ENCODE peak calls at places on chromosomes 3 and 15, in five cellular contexts. D is IMR-90, B is neuronal stem cell, N is trophoblast cell, V is mesenchymal stem cell. J is an unnamed sample.
A peak's percentile ranks its signal among the peaks of the same experiment; 100 is the strongest.

GRCh38 chr3:61594978-61595687 is 33.8 kb downstream of the PTPRG start:
- DNase-seq in N (no peak), V (peak; percentile 49), B (no peak), D (peak; percentile 35), J (no peak)

GRCh38 chr3:179961081-179962078 is 75.4 kb downstream of the PEX5L start:
- DNase-seq in V (no peak), N (no peak), D (no peak), B (no peak), J (no peak)

GRCh38 chr15:51735611-51736010 is 1.8 kb downstream of the LYSMD2 start:
- DNase-seq in N (no peak), D (no peak), V (no peak), B (no peak), J (no peak)

GRCh38 chr15:67611803-67612369 is 69.4 kb downstream of the MAP2K5 start:
- DNase-seq in V (peak; percentile 16), D (peak; percentile 69), B (no peak), N (no peak), J (no peak)

GRCh38 chr3:188106006-188106405 is 48.0 kb upstream of the LPP start:
- DNase-seq in V (no peak), B (no peak), D (no peak), N (no peak), J (no peak)

GRCh38 chr3:14801668-14802067 is 17.1 kb upstream of the FGD5 start:
- DNase-seq in N (no peak), D (no peak), V (no peak), B (no peak), J (no peak)

GRCh38 chr15:87582169-87582568 is 674.4 kb downstream of the NTRK3 start:
- DNase-seq in V (no peak), B (no peak), D (no peak), N (peak; percentile 4), J (no peak)

GRCh38 chr15:57606816-57607215 is 15.1 kb downstream of the MYZAP start:
- DNase-seq in D (no peak), N (no peak), V (no peak), B (no peak), J (no peak)

GRCh38 chr3:98770261-98771039 is 7.3 kb downstream of the ST3GAL6 start:
- DNase-seq in D (no peak), N (peak; percentile 27), V (no peak), B (no peak), J (no peak)

GRCh38 chr3:148158210-148158609 is 539.5 kb upstream of the AGTR1 start:
- DNase-seq in D (peak; percentile 62), V (peak; percentile 18), N (no peak), B (no peak), J (no peak)

GRCh38 chr3:36380171-36381031 is at the start of gene STAC:
- DNase-seq in D (no peak), N (peak; percentile 22), B (peak; percentile 54), V (no peak), J (peak; percentile 70)

GRCh38 chr3:62073038-62073437 is 300.3 kb downstream of the FEZF2 start:
- DNase-seq in D (peak; percentile 6), B (no peak), V (no peak), N (no peak), J (no peak)

GRCh38 chr3:71563827-71564226 is 19.7 kb downstream of the FOXP1 start:
- DNase-seq in B (no peak), D (no peak), V (no peak), N (no peak), J (no peak)

GRCh38 chr15:49472338-49472737 is 49.3 kb downstream of the FGF7 start:
- DNase-seq in D (no peak), N (no peak), B (no peak), V (no peak), J (no peak)
- H3K79me1 ChIP-seq in D (peaks cover 16% of the 10 kb centered on the region), N (no peaks in the 10 kb centered on the region), B (no peaks in the 10 kb centered on the region), V (no peaks in the 10 kb centered on the region), J (no peaks in the 10 kb centered on the region)

GRCh38 chr15:74788042-74788715 is 6.3 kb downstream of the CSK start:
- DNase-seq in D (no peak), N (no peak), B (no peak), V (no peak), J (no peak)

GRCh38 chr15:74789171-74789627 is 7.3 kb downstream of the CSK start:
- DNase-seq in B (no peak), V (no peak), D (no peak), N (no peak), J (no peak)

GRCh38 chr15:74786659-74787165 is 4.8 kb downstream of the CSK start:
- DNase-seq in B (no peak), N (no peak), D (no peak), V (no peak), J (no peak)

GRCh38 chr15:74788716-74789151 is 6.9 kb downstream of the CSK start:
- DNase-seq in V (no peak), N (no peak), B (no peak), D (no peak), J (no peak)

DNA sequence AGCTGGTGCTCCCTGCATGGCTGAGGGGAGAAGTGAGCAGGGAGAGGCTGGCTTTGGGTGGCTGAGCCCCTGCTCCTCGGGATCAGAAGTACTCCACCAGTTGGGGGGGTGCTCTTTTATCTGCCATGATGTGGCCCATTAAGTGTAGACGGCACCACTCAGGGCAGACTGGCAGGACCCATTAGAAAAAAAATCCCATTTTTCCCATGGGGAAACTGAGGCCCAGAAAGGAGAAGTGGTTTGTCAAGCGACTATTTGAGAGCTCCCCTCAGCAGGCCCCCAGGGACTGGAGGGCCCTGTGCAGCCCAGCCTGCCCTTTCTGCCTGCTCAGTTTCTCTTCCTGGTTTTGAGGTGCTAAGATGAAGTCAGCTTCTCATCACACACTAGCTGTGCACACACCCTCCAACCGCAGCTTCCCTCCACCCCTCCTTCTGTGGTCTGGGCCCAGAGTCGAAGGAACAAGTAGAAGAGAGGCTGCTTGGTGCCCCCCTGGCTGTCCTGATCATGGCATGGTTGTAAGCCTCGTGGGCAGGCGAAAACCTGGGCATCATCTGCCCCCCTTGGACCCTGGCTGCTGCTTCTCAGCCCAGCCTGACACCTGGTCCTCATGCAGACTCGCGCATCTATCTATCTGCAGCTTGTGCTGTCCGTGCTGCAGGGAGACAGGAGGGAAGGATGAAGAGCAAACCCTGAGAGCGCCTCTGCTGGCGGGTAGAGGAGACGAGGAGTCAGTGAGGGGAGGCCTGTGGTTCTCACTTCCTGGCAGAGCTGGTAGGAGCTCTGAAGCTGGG is 5.6 kb downstream of the CSK start:
- DNase-seq in B (no peak), V (peak; percentile 83), D (peak; percentile 71), N (peak; percentile 42), J (peak; percentile 89)
- H3K79me1 ChIP-seq in B (peaks cover 18% of the 10 kb centered on the region), V (peaks cover 19% of the 10 kb centered on the region), D (peaks cover 92% of the 10 kb centered on the region), N (peaks cover 3% of the 10 kb centered on the region), J (no peaks in the 10 kb centered on the region)

GRCh38 chr3:46027736-46028397 is 584 bp upstream of the XCR1 start:
- DNase-seq in D (no peak), V (peak; percentile 48), N (peak; percentile 91), B (no peak), J (no peak)
- H3K79me1 ChIP-seq in D (no peaks in the 10 kb centered on the region), V (no peaks in the 10 kb centered on the region), N (no peaks in the 10 kb centered on the region), B (peaks cover 2% of the 10 kb centered on the region), J (no peaks in the 10 kb centered on the region)

DNA sequence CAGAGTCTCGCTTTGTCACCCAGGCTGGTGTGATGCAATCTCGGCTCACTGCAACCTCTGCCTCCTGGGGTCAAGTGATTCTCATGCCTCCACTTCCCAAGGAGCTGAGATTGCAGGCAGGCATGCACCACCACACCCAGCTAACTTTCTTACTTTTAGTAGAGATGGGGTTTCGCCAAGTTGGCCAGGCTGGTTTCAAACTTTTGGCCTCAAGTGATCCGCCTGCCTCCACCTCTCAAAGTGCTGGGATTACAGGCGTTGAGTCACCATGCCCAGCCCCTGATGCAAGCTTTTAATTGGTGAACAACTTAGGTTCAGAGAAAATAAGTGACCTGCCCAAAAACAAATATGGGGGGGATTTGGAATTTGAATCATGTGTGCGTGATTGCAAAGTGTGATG is 246.2 kb downstream of the LRTM1 start:
- DNase-seq in N (no peak), D (no peak), V (no peak), B (no peak), J (no peak)
- H3K79me1 ChIP-seq in N (no peaks in the 10 kb centered on the region), D (no peaks in the 10 kb centered on the region), V (no peaks in the 10 kb centered on the region), B (no peaks in the 10 kb centered on the region), J (no peaks in the 10 kb centered on the region)

GRCh38 chr15:68790910-68791309 is 29.8 kb downstream of the ANP32A start:
- DNase-seq in D (no peak), B (no peak), N (peak; percentile 66), V (no peak), J (no peak)
- H3K79me1 ChIP-seq in D (peaks cover 95% of the 10 kb centered on the region), B (peaks cover 9% of the 10 kb centered on the region), N (peaks cover 6% of the 10 kb centered on the region), V (peaks cover 45% of the 10 kb centered on the region), J (peaks cover 14% of the 10 kb centered on the region)

GRCh38 chr15:85773916-85774315 is 20.8 kb downstream of the KLHL25 start:
- DNase-seq in N (no peak), D (no peak), B (no peak), V (no peak), J (no peak)
- H3K79me1 ChIP-seq in N (no peaks in the 10 kb centered on the region), D (peaks cover 72% of the 10 kb centered on the region), B (peaks cover 20% of the 10 kb centered on the region), V (peaks cover 57% of the 10 kb centered on the region), J (peaks cover 17% of the 10 kb centered on the region)

DNA sequence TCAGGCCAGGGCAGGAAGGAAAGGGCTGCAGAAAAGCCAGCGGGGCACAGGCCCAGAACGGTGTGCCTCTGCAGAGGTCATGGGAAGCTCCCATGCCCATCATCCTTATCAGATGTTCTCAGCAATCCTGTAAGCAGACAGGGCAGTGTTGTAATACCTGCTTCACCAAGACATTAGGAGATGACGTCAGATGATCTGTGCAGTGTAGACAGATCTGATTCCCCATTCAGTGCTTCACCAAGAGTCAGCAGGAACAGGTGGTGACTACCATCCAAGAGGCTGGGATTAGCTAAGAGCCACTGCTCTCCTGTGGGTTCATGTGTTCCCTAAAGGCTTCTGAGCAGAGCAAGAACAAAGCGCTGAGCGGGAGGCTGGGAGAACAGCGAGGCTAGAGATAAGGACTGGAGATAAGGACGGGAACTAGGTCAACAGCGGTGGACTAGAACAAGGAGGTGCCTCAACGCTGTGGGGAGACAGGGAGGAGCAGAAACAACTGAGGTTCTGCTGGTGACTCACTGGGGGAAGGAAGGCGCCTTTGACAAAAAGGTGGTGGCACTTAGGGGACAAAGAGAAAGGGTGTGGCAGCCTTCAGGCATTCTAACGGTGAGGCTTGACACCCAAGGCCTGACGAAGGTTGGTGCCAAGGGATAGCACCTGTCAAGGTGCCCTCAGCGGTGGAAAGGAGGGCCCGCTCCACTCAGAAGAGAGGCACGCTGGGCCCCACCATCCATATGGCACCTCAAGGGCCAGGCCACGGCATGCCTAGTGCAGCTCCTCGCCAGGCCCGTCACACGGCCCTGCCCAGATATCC is 28.4 kb downstream of the CCDC12 start:
- DNase-seq in V (peak; percentile 86), B (no peak), D (peak; percentile 52), N (peak; percentile 82), J (no peak)
- H3K79me1 ChIP-seq in V (peaks cover 30% of the 10 kb centered on the region), B (peaks cover 22% of the 10 kb centered on the region), D (peaks cover 93% of the 10 kb centered on the region), N (peaks cover 4% of the 10 kb centered on the region), J (peaks cover 16% of the 10 kb centered on the region)

DNA sequence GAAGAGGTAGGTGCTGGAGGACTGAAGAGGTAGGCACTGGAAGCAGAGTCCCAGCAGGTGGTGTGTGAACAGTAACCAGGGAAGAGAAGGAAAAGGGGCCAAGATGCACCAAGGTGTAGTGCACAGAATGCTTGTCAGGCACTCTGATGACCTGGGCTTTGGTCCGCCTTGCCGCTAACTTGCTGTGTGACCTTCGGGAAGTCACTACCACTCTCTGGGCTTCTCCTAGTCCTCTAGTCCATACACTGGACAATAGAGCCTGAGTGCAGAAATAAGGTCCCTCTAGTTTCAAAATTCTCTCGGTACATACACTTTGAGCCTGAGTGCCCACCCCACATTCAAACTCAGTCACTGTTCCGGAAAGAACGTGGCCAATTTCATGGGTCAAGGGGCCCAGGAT is 24.1 kb downstream of the ANP32A start:
- DNase-seq in N (no peak), B (no peak), V (no peak), D (no peak), J (no peak)
- H3K79me1 ChIP-seq in N (no peaks in the 10 kb centered on the region), B (peaks cover 8% of the 10 kb centered on the region), V (peaks cover 43% of the 10 kb centered on the region), D (peaks cover 94% of the 10 kb centered on the region), J (peaks cover 22% of the 10 kb centered on the region)

J was measured in H9.